ENCODE peak calls at places on chromosomes 12 and 14, in nine cellular contexts. One of them, this sample, is unnamed.

GRCh38 chr14:76432967-76433752 is 57.2 kb downstream of the ESRRB start:
- DNase-seq in memory B cell: no peak
- DNase-seq in amniotic stem cell: no peak
- DNase-seq in foreskin fibroblast: no peak
- DNase-seq in Peyer's patch: no peak
- DNase-seq in astrocyte of the spinal cord: no peak
- DNase-seq in heart left ventricle: no peak
- DNase-seq in globus pallidus: no peak
- DNase-seq in stimulated activated CD4-positive, alpha-beta T cell treated with anti-CD3 and anti-CD28 coated beads, Interleukin-4, amount 100 ng/mL, for 24 hours: no peak
- DNase-seq in this sample: no peak

GRCh38 chr12:53652366-53652765 is 23.5 kb downstream of the ATP5MC2 start:
- DNase-seq in memory B cell: no peak
- DNase-seq in amniotic stem cell: no peak
- DNase-seq in foreskin fibroblast: no peak
- DNase-seq in Peyer's patch: no peak
- DNase-seq in astrocyte of the spinal cord: peak
- DNase-seq in heart left ventricle: no peak
- DNase-seq in globus pallidus: no peak
- DNase-seq in stimulated activated CD4-positive, alpha-beta T cell treated with anti-CD3 and anti-CD28 coated beads, Interleukin-4, amount 100 ng/mL, for 24 hours: no peak
- DNase-seq in this sample: no peak

GRCh38 chr14:24803933-24804494 is 170.0 kb upstream of the GZMB start:
- DNase-seq in memory B cell: no peak
- DNase-seq in amniotic stem cell: no peak
- DNase-seq in foreskin fibroblast: no peak
- DNase-seq in Peyer's patch: no peak
- DNase-seq in astrocyte of the spinal cord: no peak
- DNase-seq in heart left ventricle: no peak
- DNase-seq in globus pallidus: no peak
- DNase-seq in stimulated activated CD4-positive, alpha-beta T cell treated with anti-CD3 and anti-CD28 coated beads, Interleukin-4, amount 100 ng/mL, for 24 hours: no peak
- DNase-seq in this sample: no peak

GRCh38 chr14:22509036-22509709 is 79.9 kb downstream of the DAD1 start:
- DNase-seq in memory B cell: no peak
- DNase-seq in amniotic stem cell: no peak
- DNase-seq in foreskin fibroblast: no peak
- DNase-seq in Peyer's patch: no peak
- DNase-seq in astrocyte of the spinal cord: no peak
- DNase-seq in heart left ventricle: no peak
- DNase-seq in globus pallidus: no peak
- DNase-seq in stimulated activated CD4-positive, alpha-beta T cell treated with anti-CD3 and anti-CD28 coated beads, Interleukin-4, amount 100 ng/mL, for 24 hours: no peak
- DNase-seq in this sample: no peak

GRCh38 chr14:68624541-68625220 is 168.2 kb downstream of the ZFP36L1 start:
- DNase-seq in memory B cell: no peak
- DNase-seq in amniotic stem cell: no peak
- DNase-seq in foreskin fibroblast: no peak
- DNase-seq in Peyer's patch: no peak
- DNase-seq in astrocyte of the spinal cord: no peak
- DNase-seq in heart left ventricle: no peak
- DNase-seq in globus pallidus: no peak
- DNase-seq in stimulated activated CD4-positive, alpha-beta T cell treated with anti-CD3 and anti-CD28 coated beads, Interleukin-4, amount 100 ng/mL, for 24 hours: no peak
- DNase-seq in this sample: no peak

GRCh38 chr12:63821781-63822251 is 22.7 kb upstream of the SRGAP1 start:
- DNase-seq in memory B cell: no peak
- DNase-seq in amniotic stem cell: no peak
- DNase-seq in foreskin fibroblast: no peak
- DNase-seq in Peyer's patch: no peak
- DNase-seq in astrocyte of the spinal cord: peak
- DNase-seq in heart left ventricle: no peak
- DNase-seq in globus pallidus: no peak
- DNase-seq in stimulated activated CD4-positive, alpha-beta T cell treated with anti-CD3 and anti-CD28 coated beads, Interleukin-4, amount 100 ng/mL, for 24 hours: no peak
- DNase-seq in this sample: peak

GRCh38 chr12:50515587-50515986 is 10.8 kb downstream of the DIP2B start:
- DNase-seq in memory B cell: no peak
- DNase-seq in amniotic stem cell: no peak
- DNase-seq in foreskin fibroblast: no peak
- DNase-seq in Peyer's patch: no peak
- DNase-seq in astrocyte of the spinal cord: no peak
- DNase-seq in heart left ventricle: no peak
- DNase-seq in globus pallidus: peak
- DNase-seq in stimulated activated CD4-positive, alpha-beta T cell treated with anti-CD3 and anti-CD28 coated beads, Interleukin-4, amount 100 ng/mL, for 24 hours: no peak
- DNase-seq in this sample: no peak

GRCh38 chr12:94263011-94263786 is 114.8 kb downstream of the PLXNC1 start:
- DNase-seq in memory B cell: peak
- DNase-seq in amniotic stem cell: no peak
- DNase-seq in foreskin fibroblast: no peak
- DNase-seq in Peyer's patch: no peak
- DNase-seq in astrocyte of the spinal cord: no peak
- DNase-seq in heart left ventricle: no peak
- DNase-seq in globus pallidus: no peak
- DNase-seq in stimulated activated CD4-positive, alpha-beta T cell treated with anti-CD3 and anti-CD28 coated beads, Interleukin-4, amount 100 ng/mL, for 24 hours: peak
- DNase-seq in this sample: no peak

GRCh38 chr12:3641428-3641883 is 111.5 kb downstream of the CRACR2A start:
- DNase-seq in memory B cell: no peak
- DNase-seq in amniotic stem cell: peak
- DNase-seq in foreskin fibroblast: peak
- DNase-seq in Peyer's patch: no peak
- DNase-seq in astrocyte of the spinal cord: peak
- DNase-seq in heart left ventricle: no peak
- DNase-seq in globus pallidus: no peak
- DNase-seq in stimulated activated CD4-positive, alpha-beta T cell treated with anti-CD3 and anti-CD28 coated beads, Interleukin-4, amount 100 ng/mL, for 24 hours: no peak
- DNase-seq in this sample: no peak

GRCh38 chr14:88225721-88226120 is 97.3 kb downstream of the KCNK10 start:
- DNase-seq in memory B cell: no peak
- DNase-seq in amniotic stem cell: no peak
- DNase-seq in foreskin fibroblast: no peak
- DNase-seq in Peyer's patch: no peak
- DNase-seq in astrocyte of the spinal cord: no peak
- DNase-seq in heart left ventricle: no peak
- DNase-seq in globus pallidus: no peak
- DNase-seq in stimulated activated CD4-positive, alpha-beta T cell treated with anti-CD3 and anti-CD28 coated beads, Interleukin-4, amount 100 ng/mL, for 24 hours: no peak
- DNase-seq in this sample: no peak

GRCh38 chr12:116879509-116880212 is 1.6 kb downstream of the HRK start:
- DNase-seq in memory B cell: peak
- DNase-seq in amniotic stem cell: no peak
- DNase-seq in foreskin fibroblast: no peak
- DNase-seq in Peyer's patch: no peak
- DNase-seq in astrocyte of the spinal cord: peak
- DNase-seq in heart left ventricle: no peak
- DNase-seq in globus pallidus: no peak
- DNase-seq in stimulated activated CD4-positive, alpha-beta T cell treated with anti-CD3 and anti-CD28 coated beads, Interleukin-4, amount 100 ng/mL, for 24 hours: no peak
- DNase-seq in this sample: no peak

GRCh38 chr12:132366341-132366861 is 37.0 kb upstream of the GALNT9 start:
- DNase-seq in memory B cell: no peak
- DNase-seq in amniotic stem cell: no peak
- DNase-seq in foreskin fibroblast: no peak
- DNase-seq in Peyer's patch: peak
- DNase-seq in astrocyte of the spinal cord: no peak
- DNase-seq in heart left ventricle: no peak
- DNase-seq in globus pallidus: no peak
- DNase-seq in stimulated activated CD4-positive, alpha-beta T cell treated with anti-CD3 and anti-CD28 coated beads, Interleukin-4, amount 100 ng/mL, for 24 hours: no peak
- DNase-seq in this sample: no peak

GRCh38 chr14:76867536-76868452 is 41.6 kb downstream of the LRRC74A start:
- DNase-seq in memory B cell: peak
- DNase-seq in amniotic stem cell: no peak
- DNase-seq in foreskin fibroblast: no peak
- DNase-seq in Peyer's patch: no peak
- DNase-seq in astrocyte of the spinal cord: no peak
- DNase-seq in heart left ventricle: peak
- DNase-seq in globus pallidus: no peak
- DNase-seq in stimulated activated CD4-positive, alpha-beta T cell treated with anti-CD3 and anti-CD28 coated beads, Interleukin-4, amount 100 ng/mL, for 24 hours: peak
- DNase-seq in this sample: no peak

GRCh38 chr14:96253140-96253539 is 2.9 kb upstream of the BDKRB1 start:
- DNase-seq in memory B cell: no peak
- DNase-seq in amniotic stem cell: peak
- DNase-seq in foreskin fibroblast: peak
- DNase-seq in Peyer's patch: no peak
- DNase-seq in astrocyte of the spinal cord: peak
- DNase-seq in heart left ventricle: no peak
- DNase-seq in globus pallidus: no peak
- DNase-seq in stimulated activated CD4-positive, alpha-beta T cell treated with anti-CD3 and anti-CD28 coated beads, Interleukin-4, amount 100 ng/mL, for 24 hours: no peak
- DNase-seq in this sample: no peak

GRCh38 chr12:9027156-9027555 is 37.8 kb downstream of the KLRG1 start:
- DNase-seq in memory B cell: no peak
- DNase-seq in amniotic stem cell: no peak
- DNase-seq in foreskin fibroblast: no peak
- DNase-seq in Peyer's patch: no peak
- DNase-seq in astrocyte of the spinal cord: no peak
- DNase-seq in heart left ventricle: no peak
- DNase-seq in globus pallidus: no peak
- DNase-seq in stimulated activated CD4-positive, alpha-beta T cell treated with anti-CD3 and anti-CD28 coated beads, Interleukin-4, amount 100 ng/mL, for 24 hours: no peak
- DNase-seq in this sample: no peak

GRCh38 chr12:54588110-54588831 is at the start of gene PPP1R1A:
- DNase-seq in memory B cell: no peak
- DNase-seq in amniotic stem cell: no peak
- DNase-seq in foreskin fibroblast: no peak
- DNase-seq in Peyer's patch: peak
- DNase-seq in astrocyte of the spinal cord: no peak
- DNase-seq in heart left ventricle: peak
- DNase-seq in globus pallidus: no peak
- DNase-seq in stimulated activated CD4-positive, alpha-beta T cell treated with anti-CD3 and anti-CD28 coated beads, Interleukin-4, amount 100 ng/mL, for 24 hours: no peak
- DNase-seq in this sample: no peak

GRCh38 chr12:25557830-25558436 is 4.8 kb upstream of the LMNTD1 start:
- DNase-seq in memory B cell: no peak
- DNase-seq in amniotic stem cell: peak
- DNase-seq in foreskin fibroblast: peak
- DNase-seq in Peyer's patch: no peak
- DNase-seq in astrocyte of the spinal cord: peak
- DNase-seq in heart left ventricle: no peak
- DNase-seq in globus pallidus: peak
- DNase-seq in stimulated activated CD4-positive, alpha-beta T cell treated with anti-CD3 and anti-CD28 coated beads, Interleukin-4, amount 100 ng/mL, for 24 hours: peak
- DNase-seq in this sample: peak

GRCh38 chr12:1590083-1590979 is 4.0 kb downstream of the FBXL14 start:
- DNase-seq in memory B cell: no peak
- DNase-seq in amniotic stem cell: no peak
- DNase-seq in foreskin fibroblast: no peak
- DNase-seq in Peyer's patch: no peak
- DNase-seq in astrocyte of the spinal cord: peak
- DNase-seq in heart left ventricle: no peak
- DNase-seq in globus pallidus: peak
- DNase-seq in stimulated activated CD4-positive, alpha-beta T cell treated with anti-CD3 and anti-CD28 coated beads, Interleukin-4, amount 100 ng/mL, for 24 hours: peak
- DNase-seq in this sample: peak